ENCODE peak calls at places on chromosomes 5 and 9, in seven cellular contexts. F, Q, M, K, O, V and E are unnamed samples. For H3K4me1, the result is how much of the 10 kb centered on the place peaks cover.

GRCh38 chr9:135639196-135639595 is at the start of gene GLT6D1:
- DNase-seq in F (no peak), Q (no peak), M (no peak), K (no peak), O (no peak), V (no peak), E (no peak)

GRCh38 chr5:116626272-116626723 is 51.7 kb upstream of the SEMA6A start:
- DNase-seq in F (peak), Q (peak), M (no peak), K (peak), O (peak), V (peak), E (peak)

GRCh38 chr5:60340965-60341471 is 358.9 kb downstream of the DEPDC1B start:
- DNase-seq in F (no peak), Q (no peak), M (no peak), K (no peak), O (no peak), V (no peak), E (no peak)

GRCh38 chr5:127353339-127353738 is 62.7 kb downstream of the MEGF10 start:
- DNase-seq in F (no peak), Q (no peak), M (no peak), K (no peak), O (no peak), V (no peak), E (no peak)

GRCh38 chr5:113524927-113525326 is 11.4 kb downstream of the YTHDC2 start:
- DNase-seq in F (no peak), Q (no peak), M (no peak), K (no peak), O (no peak), V (no peak), E (no peak)

GRCh38 chr9:130239741-130240241 is 25.8 kb upstream of the HMCN2 start:
- DNase-seq in F (no peak), Q (no peak), M (no peak), K (no peak), O (no peak), V (no peak), E (no peak)

GRCh38 chr5:137113161-137113560 is 386.0 kb downstream of the SPOCK1 start:
- DNase-seq in F (no peak), Q (no peak), M (no peak), K (no peak), O (no peak), V (no peak), E (no peak)

GRCh38 chr5:86716121-86716520 is 98.4 kb downstream of the COX7C start:
- DNase-seq in F (no peak), Q (no peak), M (no peak), K (no peak), O (no peak), V (no peak), E (no peak)

GRCh38 chr9:10354591-10354990 is 258.2 kb downstream of the PTPRD start:
- DNase-seq in F (no peak), Q (no peak), M (no peak), K (no peak), O (no peak), V (no peak), E (no peak)

GRCh38 chr9:27990524-27990923 is 417.2 kb upstream of the C9orf72 start:
- DNase-seq in F (no peak), Q (no peak), M (no peak), K (no peak), O (no peak), V (no peak), E (no peak)

GRCh38 chr5:63127054-63127453 is 548.4 kb downstream of the LRRC70 start:
- DNase-seq in F (no peak), Q (no peak), M (no peak), K (no peak), O (no peak), V (peak), E (no peak)

GRCh38 chr9:1052119-1052907 is 2.2 kb downstream of the DMRT2 start:
- DNase-seq in F (no peak), Q (no peak), M (no peak), K (no peak), O (no peak), V (no peak), E (no peak)
- H3K4me3 ChIP-seq in F (peak), Q (peak), M (peak), K (peak), O (peak), V (no peak), E (peak)

DNA sequence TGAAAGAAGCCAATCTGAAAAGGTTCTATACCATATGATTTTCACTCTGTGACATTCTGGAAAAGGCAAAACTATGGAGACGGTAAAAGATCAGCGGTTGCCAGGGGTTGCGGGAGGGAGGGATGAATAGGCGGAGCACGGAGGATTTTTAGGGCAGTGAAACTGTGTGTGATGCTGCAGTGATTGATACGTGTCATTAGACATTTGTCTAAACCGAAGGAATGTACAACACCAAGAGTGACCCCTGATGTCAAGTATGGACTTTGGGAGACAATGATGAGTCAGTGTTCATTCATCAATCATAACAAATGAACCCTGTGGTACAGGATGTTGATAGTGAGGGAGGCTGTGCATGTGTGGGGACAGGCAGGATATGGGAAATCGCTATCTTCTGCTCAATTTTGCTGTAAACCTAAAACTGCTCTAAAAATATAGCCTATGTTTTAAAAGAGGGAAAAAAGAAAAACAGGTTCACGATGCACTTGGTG is 34.4 kb downstream of the ERGIC1 start:
- DNase-seq in F (no peak), Q (no peak), M (no peak), K (no peak), O (no peak), V (peak), E (no peak)
- H3K4me1 ChIP-seq in F (under half), Q (under half), M (half or more), K (half or more), O (half or more), V (half or more), E (half or more)

GRCh38 chr9:134455010-134455409 is 128.8 kb downstream of the RXRA start:
- DNase-seq in F (no peak), Q (no peak), M (no peak), K (no peak), O (no peak), V (no peak), E (no peak)

GRCh38 chr9:134454386-134454978 is 128.2 kb downstream of the RXRA start:
- DNase-seq in F (no peak), Q (no peak), M (no peak), K (peak), O (no peak), V (peak), E (no peak)

GRCh38 chr9:134455951-134456739 is 129.9 kb downstream of the RXRA start:
- DNase-seq in F (peak), Q (no peak), M (peak), K (peak), O (peak), V (peak), E (peak)

GRCh38 chr9:134456740-134457315 is 130.6 kb downstream of the RXRA start:
- DNase-seq in F (no peak), Q (no peak), M (no peak), K (no peak), O (no peak), V (no peak), E (no peak)

GRCh38 chr9:134455537-134455936 is 129.3 kb downstream of the RXRA start:
- DNase-seq in F (no peak), Q (no peak), M (no peak), K (no peak), O (no peak), V (no peak), E (no peak)
- H3K4me3 ChIP-seq in F (peak), Q (no peak), M (peak), K (peak), O (no peak), V (no peak), E (peak)

GRCh38 chr9:113898596-113898995 is 22.5 kb downstream of the ZNF618 start:
- DNase-seq in F (no peak), Q (no peak), M (no peak), K (no peak), O (no peak), V (no peak), E (no peak)

GRCh38 chr9:113895526-113895925 is 19.4 kb downstream of the ZNF618 start:
- DNase-seq in F (no peak), Q (no peak), M (no peak), K (no peak), O (no peak), V (peak), E (no peak)

GRCh38 chr9:113899205-113899604 is 23.1 kb downstream of the ZNF618 start:
- DNase-seq in F (no peak), Q (no peak), M (no peak), K (no peak), O (peak), V (no peak), E (no peak)

GRCh38 chr9:113896713-113897112 is 20.6 kb downstream of the ZNF618 start:
- DNase-seq in F (no peak), Q (no peak), M (no peak), K (no peak), O (no peak), V (no peak), E (no peak)

GRCh38 chr9:113898151-113898550 is 22.0 kb downstream of the ZNF618 start:
- DNase-seq in F (no peak), Q (no peak), M (no peak), K (no peak), O (peak), V (no peak), E (no peak)
- H3K4me1 ChIP-seq in F (under half), Q (under half), M (under half), K (under half), O (under half), V (under half), E (under half)

GRCh38 chr5:59275537-59276276 is 617.8 kb downstream of the PDE4D start:
- DNase-seq in F (peak), Q (no peak), M (no peak), K (no peak), O (no peak), V (peak), E (no peak)

GRCh38 chr5:59274130-59274529 is 619.4 kb downstream of the PDE4D start:
- DNase-seq in F (no peak), Q (no peak), M (no peak), K (no peak), O (no peak), V (no peak), E (no peak)

GRCh38 chr5:59276277-59276647 is 617.3 kb downstream of the PDE4D start:
- DNase-seq in F (no peak), Q (no peak), M (no peak), K (no peak), O (no peak), V (no peak), E (no peak)

GRCh38 chr5:59276886-59277514 is 616.5 kb downstream of the PDE4D start:
- DNase-seq in F (no peak), Q (no peak), M (no peak), K (no peak), O (no peak), V (peak), E (no peak)

DNA sequence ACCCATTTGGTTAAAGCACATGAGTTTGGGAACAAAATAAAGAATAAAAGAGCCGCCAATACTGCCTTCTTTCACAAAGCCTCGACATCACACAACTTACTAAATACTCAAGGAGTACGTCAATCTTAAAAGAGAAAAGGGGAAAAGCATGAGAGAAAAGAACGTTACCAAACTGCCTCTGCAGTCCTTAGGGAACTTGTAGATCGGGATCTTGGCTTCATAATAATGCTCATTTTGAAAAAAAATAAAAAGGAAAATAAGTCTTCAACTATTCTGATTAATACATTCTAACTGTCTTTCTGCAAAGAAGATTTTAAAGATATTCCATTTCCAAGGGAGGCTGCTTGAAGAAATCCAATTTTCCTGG is 618.4 kb downstream of the PDE4D start:
- DNase-seq in F (no peak), Q (no peak), M (no peak), K (no peak), O (no peak), V (no peak), E (no peak)
- H3K4me3 ChIP-seq in F (peak), Q (peak), M (peak), K (peak), O (no peak), V (no peak), E (peak)

DNA sequence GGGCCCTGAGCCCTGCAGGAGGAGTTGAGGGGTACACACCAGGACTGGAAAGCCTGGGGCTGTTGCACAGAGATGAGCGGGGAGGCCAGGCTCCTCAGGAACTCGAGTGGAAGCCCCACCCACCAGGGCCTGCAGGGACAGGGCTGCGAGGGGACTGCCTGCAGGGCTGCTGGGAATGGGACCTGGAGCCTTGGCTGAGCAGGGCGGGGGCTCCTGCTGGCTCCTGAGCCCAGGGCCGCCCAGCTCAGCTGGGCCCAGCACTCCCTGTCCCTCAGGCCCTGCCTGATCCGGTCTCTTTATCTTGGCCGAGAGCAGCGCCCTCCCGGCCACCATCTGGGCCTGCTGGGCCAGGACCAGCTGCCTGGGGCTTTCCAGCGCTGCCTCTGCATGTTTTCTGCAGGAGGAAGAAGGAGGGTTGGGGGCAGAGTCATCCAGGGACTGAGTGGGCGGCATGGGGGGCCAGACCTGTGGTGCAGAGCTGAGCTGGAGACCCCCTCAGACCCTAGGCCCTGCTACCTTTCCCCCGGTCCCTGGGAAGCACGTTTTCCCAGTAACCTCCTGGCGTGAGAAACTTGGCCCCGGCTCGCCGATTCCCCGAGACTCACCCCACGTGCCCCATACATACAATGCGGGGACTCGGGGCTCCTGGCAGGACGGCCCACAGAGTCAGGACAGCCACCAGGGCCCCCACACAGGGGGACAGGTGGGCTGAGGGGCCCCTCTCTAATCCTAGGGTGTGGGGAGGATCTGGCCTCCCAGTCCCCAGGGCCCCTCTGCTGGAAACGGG is 9.4 kb downstream of the LCN12 start:
- DNase-seq in F (no peak), Q (no peak), M (no peak), K (no peak), O (no peak), V (no peak), E (no peak)
- H3K4me1 ChIP-seq in F (under half), Q (under half), M (under half), K (half or more), O (under half), V (under half), E (under half)

DNA sequence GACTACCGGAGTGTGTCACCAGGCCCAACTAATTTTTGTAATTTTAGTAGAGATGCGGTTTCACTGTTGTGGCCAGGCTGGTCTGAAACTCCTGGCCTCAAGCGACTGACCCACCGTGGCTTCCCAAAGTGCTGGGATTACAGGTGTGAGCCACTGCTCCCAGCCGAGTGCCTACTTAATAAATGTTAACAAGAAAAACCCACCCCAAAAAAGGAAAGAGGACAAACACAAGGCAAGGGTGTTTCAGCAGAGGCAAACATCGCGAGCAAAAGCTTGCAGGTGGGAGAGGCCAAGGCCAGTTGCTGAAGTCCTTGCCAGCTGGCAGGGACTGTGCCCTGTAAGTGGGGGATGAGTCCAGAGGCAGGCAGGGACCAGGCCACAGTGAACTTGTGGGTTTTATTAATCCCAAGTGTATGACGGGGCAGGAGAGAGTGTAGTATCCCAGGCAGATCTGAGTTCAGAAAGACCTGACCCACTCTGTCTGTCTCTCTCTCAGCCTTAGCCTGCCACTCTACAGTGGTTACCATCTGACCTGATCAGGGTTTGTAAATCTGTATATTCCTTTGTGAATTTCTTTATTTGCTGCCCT is 6.4 kb upstream of the FPGS start:
- DNase-seq in F (peak), Q (peak), M (peak), K (no peak), O (peak), V (peak), E (no peak)
- H3K4me3 ChIP-seq in F (no peak), Q (no peak), M (no peak), K (no peak), O (no peak), V (no peak), E (no peak)